ENCODE peak calls at places on chromosomes 13 and 19, in six cellular contexts. V is A549; Q is mucosa of descending colon; Y is IMR-90; A is fibroblast of mammary gland; H is CD8-positive, alpha-beta memory T cell. U is an unnamed sample.
A peak's percentile ranks its signal among the peaks of the same experiment; 100 is the strongest.

GRCh38 chr13:39490136-39490535 is 112.9 kb downstream of the LHFPL6 start:
- DNase-seq in V (no peak), A (no peak), Y (no peak), H (no peak), Q (no peak), U (no peak)

GRCh38 chr13:110771194-110771593 is 57.7 kb downstream of the ING1 start:
- DNase-seq in Q (no peak), A (peak; percentile 44), V (no peak), Y (peak; percentile 29), H (no peak), U (no peak)

GRCh38 chr19:17184381-17184841 is 30.7 kb upstream of the USE1 start:
- DNase-seq in Q (no peak), A (no peak), H (peak; percentile 68), Y (peak; percentile 7), V (no peak), U (no peak)

GRCh38 chr19:47105874-47106273 is 7.7 kb downstream of the ZC3H4 start:
- DNase-seq in A (no peak), H (no peak), Q (no peak), V (no peak), Y (no peak), U (no peak)

GRCh38 chr13:97238432-97238831 is 16.3 kb downstream of the MBNL2 start:
- DNase-seq in H (no peak), Y (no peak), A (no peak), Q (no peak), V (no peak), U (no peak)

GRCh38 chr13:92833071-92833470 is 393.5 kb upstream of the GPC6 start:
- DNase-seq in Q (no peak), V (no peak), H (no peak), A (peak; percentile 13), Y (peak; percentile 76), U (no peak)

GRCh38 chr13:41543664-41544300 is 86.4 kb downstream of the RGCC start:
- DNase-seq in H (no peak), Y (no peak), A (no peak), Q (no peak), V (no peak), U (no peak)

GRCh38 chr13:83452292-83452950 is 429.9 kb downstream of the SLITRK1 start:
- DNase-seq in Y (no peak), A (no peak), H (no peak), Q (peak; percentile 34), V (no peak), U (no peak)

GRCh38 chr13:24693862-24694471 is 13.8 kb downstream of the ATP12A start:
- DNase-seq in H (peak; percentile 23), Y (peak; percentile 55), Q (no peak), A (peak; percentile 60), V (peak; percentile 70), U (peak; percentile 36)

GRCh38 chr19:42199440-42200115 is 17.9 kb downstream of the DEDD2 start:
- DNase-seq in Y (no peak), V (no peak), H (peak; percentile 57), Q (peak; percentile 87), A (no peak), U (peak; percentile 43)

GRCh38 chr19:44712864-44713515 is 14.0 kb downstream of the CEACAM16 start:
- DNase-seq in H (no peak), Q (no peak), Y (no peak), A (peak; percentile 15), V (no peak), U (no peak)

GRCh38 chr13:41985788-41986508 is 25.0 kb upstream of the VWA8 start:
- DNase-seq in A (peak; percentile 31), H (no peak), Y (peak; percentile 35), Q (no peak), V (no peak), U (no peak)

GRCh38 chr19:46766569-46767317 is 20.5 kb upstream of the STRN4 start:
- DNase-seq in A (no peak), Q (peak; percentile 62), V (no peak), Y (no peak), H (peak; percentile 44), U (peak; percentile 37)

GRCh38 chr13:99796175-99796819 is 175.3 kb downstream of the ZIC5 start:
- DNase-seq in Y (peak; percentile 32), V (no peak), Q (no peak), A (peak; percentile 51), H (no peak), U (no peak)

DNA sequence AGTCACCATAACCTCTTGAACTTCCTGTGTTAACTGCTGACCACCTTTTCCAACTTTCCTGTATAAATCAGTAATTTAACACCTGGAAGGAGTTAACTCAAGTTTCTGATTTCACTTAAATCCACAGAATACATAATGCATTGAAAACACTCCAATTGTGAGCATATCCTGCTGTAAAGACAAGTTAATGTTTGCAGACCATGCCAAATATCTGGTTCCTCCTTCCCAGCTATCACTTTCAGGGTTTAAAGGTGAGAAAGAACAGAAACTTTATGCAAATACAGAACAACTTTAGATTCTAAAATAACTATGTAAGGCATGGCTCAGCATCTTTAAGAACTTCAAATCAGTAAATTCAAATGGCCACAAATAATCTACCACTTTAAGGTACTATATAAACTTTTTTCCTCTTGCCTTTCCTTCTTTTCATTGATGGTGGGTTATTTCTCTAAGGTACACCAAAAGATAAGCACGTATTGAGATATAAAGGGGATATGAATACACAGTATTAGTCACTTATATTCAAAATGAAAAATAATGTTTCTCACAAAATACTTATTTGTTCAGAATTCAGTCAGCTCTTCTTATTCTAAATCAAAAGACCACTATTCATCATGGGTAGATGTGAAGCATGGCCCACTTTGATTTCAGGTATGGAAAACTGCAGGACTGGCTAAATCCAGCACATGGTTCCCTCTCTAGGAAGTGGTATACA is 6.6 kb upstream of the TPTE2 start:
- DNase-seq in V (no peak), H (no peak), A (no peak), Y (no peak), Q (no peak), U (no peak)
- H3K4me3 ChIP-seq in V (no peak overlapping the region), H (no peak overlapping the region), A (no peak overlapping the region), Y (no peak overlapping the region), Q (no peak overlapping the region), U (no peak overlapping the region)

DNA sequence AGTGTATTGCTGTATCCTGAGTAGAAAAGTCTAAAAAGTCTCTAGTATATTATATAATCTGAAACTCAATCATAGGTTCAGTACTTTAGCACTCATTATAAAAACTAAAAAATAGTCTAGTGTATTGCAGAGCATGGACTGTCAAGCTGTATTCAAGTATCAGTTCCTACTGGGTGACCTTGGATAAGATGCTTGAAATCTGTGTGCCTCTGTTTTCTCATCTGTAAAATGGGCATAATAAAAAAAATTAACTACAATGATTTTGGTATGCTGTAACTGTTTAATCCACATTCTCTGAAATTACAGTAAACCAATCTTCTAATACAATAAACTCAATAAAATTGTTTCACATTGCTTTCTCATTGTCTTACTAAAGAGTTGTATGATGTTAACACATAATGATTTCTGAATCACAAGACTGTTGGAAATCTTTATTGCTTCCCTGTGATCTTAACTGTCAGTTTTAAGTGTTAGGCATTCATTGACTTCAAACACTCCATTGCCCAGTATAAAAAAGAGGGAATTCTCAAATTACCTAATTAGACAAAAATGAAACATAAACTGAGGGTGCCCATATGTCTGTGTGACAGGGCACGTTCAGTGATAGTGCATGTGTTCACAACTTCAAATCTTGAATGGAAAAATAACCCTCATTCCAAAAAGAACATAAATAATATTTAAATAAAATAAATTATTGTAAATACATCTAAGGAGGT is 2.2 kb downstream of the STARD13 start:
- DNase-seq in Y (no peak), A (peak; percentile 38), H (no peak), V (no peak), Q (no peak), U (no peak)
- H3K4me3 ChIP-seq in Y (peak overlapping the region; percentile 68), A (peak overlapping the region; percentile 92), H (no peak overlapping the region), V (peak overlapping the region; percentile 51), Q (no peak overlapping the region), U (peak overlapping the region; percentile 67)

GRCh38 chr19:50568321-50569022 is at the start of gene LRRC4B:
- DNase-seq in V (no peak), Q (no peak), Y (no peak), H (no peak), A (no peak), U (no peak)

GRCh38 chr19:50569023-50569697 is 925 bp upstream of the LRRC4B start:
- DNase-seq in A (no peak), V (no peak), H (no peak), Y (no peak), Q (no peak), U (no peak)

GRCh38 chr19:50567052-50567841 is 988 bp downstream of the LRRC4B start:
- DNase-seq in Y (no peak), V (no peak), A (no peak), H (no peak), Q (no peak), U (no peak)

GRCh38 chr19:50565984-50566903 is 2.0 kb downstream of the LRRC4B start:
- DNase-seq in H (no peak), A (no peak), Y (no peak), V (no peak), Q (no peak), U (no peak)

GRCh38 chr19:50567882-50568281 is 353 bp downstream of the LRRC4B start:
- DNase-seq in Y (no peak), Q (no peak), H (no peak), A (no peak), V (no peak), U (no peak)
- H3K4me3 ChIP-seq in Y (no peak overlapping the region), Q (no peak overlapping the region), H (no peak overlapping the region), A (no peak overlapping the region), V (peak overlapping the region; percentile 55), U (peak overlapping the region; percentile 25)

GRCh38 chr19:55178781-55179569 is 1.1 kb downstream of the SYT5 start:
- DNase-seq in A (peak; percentile 84), Y (peak; percentile 77), Q (peak; percentile 87), V (peak; percentile 91), H (peak; percentile 95), U (peak; percentile 74)

GRCh38 chr19:55181740-55182139 is 1.7 kb upstream of the SYT5 start:
- DNase-seq in H (no peak), V (no peak), Q (no peak), Y (no peak), A (no peak), U (no peak)

GRCh38 chr19:55175117-55175867 is 4.8 kb downstream of the SYT5 start:
- DNase-seq in V (no peak), Q (no peak), A (no peak), Y (no peak), H (no peak), U (no peak)

GRCh38 chr19:55176116-55176515 is 4.0 kb downstream of the SYT5 start:
- DNase-seq in V (no peak), H (no peak), Y (no peak), Q (no peak), A (no peak), U (no peak)

GRCh38 chr19:55179570-55180484 is at the start of gene SYT5:
- DNase-seq in A (no peak), Q (peak; percentile 63), H (peak; percentile 42), Y (no peak), V (peak; percentile 76), U (no peak)
- H3K4me3 ChIP-seq in A (peak within 1 kb of the TSS; percentile 29), Q (no peak within 1 kb of the TSS), H (peak within 1 kb of the TSS; percentile 57), Y (peak within 1 kb of the TSS; percentile 49), V (peak within 1 kb of the TSS; percentile 26), U (peak within 1 kb of the TSS; percentile 56)

DNA sequence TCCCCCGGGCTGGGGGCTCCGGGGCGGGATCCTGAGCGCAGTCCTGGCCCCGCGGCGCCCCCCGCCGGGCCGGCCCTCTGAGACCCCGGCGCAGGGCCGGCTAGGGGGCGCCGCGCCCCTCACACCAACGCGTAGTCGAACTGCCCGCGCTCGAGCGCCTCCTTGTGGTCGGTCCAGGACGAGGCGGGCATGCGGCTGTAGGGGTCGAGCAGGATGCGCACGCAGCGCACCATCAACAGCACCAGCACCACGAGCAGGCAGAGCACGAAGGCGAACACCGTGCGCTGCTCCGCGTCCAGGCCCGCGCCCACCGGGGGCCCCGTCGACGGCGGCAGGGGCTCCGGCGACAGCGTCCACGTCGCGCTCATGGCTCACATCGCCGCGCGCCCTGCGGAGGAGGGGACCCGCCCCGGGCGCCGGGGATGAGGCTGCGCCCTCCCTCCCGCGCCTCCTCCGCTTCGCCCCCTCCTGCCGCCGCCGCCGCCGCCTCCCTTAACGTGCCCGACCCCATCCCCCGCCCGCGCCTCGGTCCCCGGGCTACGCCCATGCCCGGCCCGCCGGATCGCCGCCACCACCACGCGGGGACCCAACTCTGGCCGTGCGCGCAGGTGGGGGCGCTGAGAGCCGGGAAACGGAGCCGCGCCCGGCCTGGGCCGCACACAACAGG is 631 bp downstream of the CTXN1 start:
- DNase-seq in Q (peak; percentile 80), V (peak; percentile 71), A (peak; percentile 67), H (peak; percentile 73), Y (peak; percentile 73), U (peak; percentile 85)
- H3K4me3 ChIP-seq in Q (no peak overlapping the region), V (peak overlapping the region; percentile 82), A (no peak overlapping the region), H (no peak overlapping the region), Y (peak overlapping the region; percentile 53), U (peak overlapping the region; percentile 55)

U was measured in psoas muscle.